ENCODE peak calls at places on chromosomes 12 and 14, in ten cellular contexts. A is astrocyte of the spinal cord; J is H9; V is endothelial cell; T is esophagus squamous epithelium; L is aorta; M is HFFc6; R is cardiac fibroblast; E is stimulated activated CD4-positive, alpha-beta T cell treated with anti-CD3 and anti-CD28 coated beads, Interleukin-1b, Interleukin-23, amount 100 ng/mL, for 24 hours; B is ACHN. H is an unnamed sample.
A peak's percentile ranks its signal among the peaks of the same experiment; 100 is the strongest.

GRCh38 chr12:123267991-123268843 is 3.4 kb downstream of the CDK2AP1 start:
- DNase-seq in E (no peak), J (no peak), A (peak; percentile 25), R (no peak), V (peak; percentile 17), L (peak; percentile 79), T (no peak), M (no peak), B (no peak), H (no peak)

GRCh38 chr14:29123017-29123416 is 356.4 kb downstream of the FOXG1 start:
- DNase-seq in E (no peak), J (no peak), L (no peak), B (no peak), V (no peak), A (no peak), T (no peak), R (no peak), M (no peak), H (no peak)

GRCh38 chr12:131011165-131012079 is 57.7 kb downstream of the ADGRD1 start:
- DNase-seq in R (no peak), A (no peak), V (no peak), T (no peak), J (no peak), M (no peak), B (no peak), L (peak; percentile 82), E (no peak), H (no peak)

GRCh38 chr12:51970904-51971646 is 19.6 kb downstream of the ACVR1B start:
- DNase-seq in V (peak; percentile 46), J (peak; percentile 68), B (peak; percentile 72), M (peak; percentile 23), E (no peak), R (peak; percentile 68), A (peak; percentile 62), L (no peak), T (no peak), H (peak; percentile 69)

GRCh38 chr14:61719344-61720301 is 24.3 kb downstream of the HIF1A start:
- DNase-seq in A (no peak), V (no peak), M (no peak), J (no peak), R (no peak), B (no peak), T (no peak), L (no peak), E (no peak), H (no peak)

GRCh38 chr12:107254258-107254856 is 161.0 kb upstream of the CRY1 start:
- DNase-seq in M (no peak), L (no peak), A (no peak), R (no peak), V (no peak), J (no peak), E (no peak), B (no peak), T (no peak), H (no peak)

GRCh38 chr14:55592426-55592825 is 12.4 kb downstream of the KTN1 start:
- DNase-seq in L (no peak), E (no peak), B (no peak), R (no peak), M (no peak), V (no peak), J (no peak), T (no peak), A (no peak), H (no peak)

GRCh38 chr12:131136539-131136872 is 182.8 kb downstream of the ADGRD1 start:
- DNase-seq in V (no peak), R (no peak), A (no peak), J (no peak), T (no peak), L (no peak), B (no peak), E (no peak), M (no peak), H (no peak)

GRCh38 chr12:48925218-48925871 is at the start of gene FKBP11:
- DNase-seq in R (peak; percentile 62), E (peak; percentile 54), B (peak; percentile 72), A (peak; percentile 37), M (peak; percentile 35), V (peak; percentile 39), J (peak; percentile 91), L (peak; percentile 91), T (no peak), H (peak; percentile 49)

GRCh38 chr12:106978035-106978800 is 8.7 kb downstream of the MTERF2 start:
- DNase-seq in A (peak; percentile 49), B (no peak), M (no peak), R (peak; percentile 43), T (no peak), J (no peak), L (no peak), E (no peak), V (no peak), H (no peak)

GRCh38 chr12:127235771-127236170 is 1031.2 kb upstream of the TMEM132C start:
- DNase-seq in B (peak; percentile 30), J (no peak), V (no peak), A (no peak), R (no peak), T (no peak), M (no peak), E (no peak), L (no peak), H (no peak)

GRCh38 chr14:102591944-102592772 is at the start of gene RCOR1:
- DNase-seq in R (peak; percentile 97), J (peak; percentile 98), L (peak; percentile 99), E (peak; percentile 96), M (peak; percentile 96), T (peak; percentile 94), A (peak; percentile 98), V (peak; percentile 99), B (peak; percentile 92), H (peak; percentile 98)

GRCh38 chr12:89414322-89414721 is 62.0 kb upstream of the DUSP6 start:
- DNase-seq in E (no peak), J (no peak), R (no peak), T (no peak), L (no peak), A (no peak), B (no peak), M (no peak), V (no peak), H (no peak)

GRCh38 chr14:60168841-60169240 is 3.6 kb upstream of the DHRS7 start:
- DNase-seq in E (no peak), B (no peak), L (no peak), A (no peak), V (no peak), R (no peak), M (no peak), T (no peak), J (no peak), H (no peak)

GRCh38 chr12:83841620-83842019 is 1071.0 kb downstream of the SLC6A15 start:
- DNase-seq in M (no peak), J (no peak), B (no peak), A (peak; percentile 19), V (no peak), T (no peak), L (no peak), R (no peak), E (no peak), H (no peak)

GRCh38 chr12:132492951-132493350 is 3.0 kb downstream of the FBRSL1 start:
- DNase-seq in J (no peak), M (no peak), L (no peak), A (no peak), V (no peak), B (no peak), E (no peak), R (no peak), T (no peak), H (no peak)

GRCh38 chr12:71432936-71433335 is 6.7 kb upstream of the LGR5 start:
- DNase-seq in R (no peak), V (no peak), B (no peak), T (no peak), J (no peak), M (no peak), E (no peak), L (no peak), A (no peak), H (no peak)